ENCODE peak calls at places on chromosomes 4 and X, in five cellular contexts. H is neural crest cell, J is HFF-Myc, G is hepatocyte, W is heart left ventricle. E is an unnamed sample.

GRCh38 chr4:183396187-183396738 is 48.2 kb upstream of the CDKN2AIP start:
- DNase-seq in W (no peak), H (no peak), J (no peak), G (no peak), E (no peak)

GRCh38 chrX:46788902-46789301 is 30.0 kb upstream of the SLC9A7 start:
- DNase-seq in G (no peak), H (no peak), J (no peak), W (no peak), E (no peak)

GRCh38 chr4:122798101-122798500 is 28.5 kb upstream of the FGF2 start:
- DNase-seq in J (peak), H (no peak), W (peak), G (peak), E (no peak)

GRCh38 chr4:22389240-22389871 is 126.5 kb downstream of the ADGRA3 start:
- DNase-seq in G (peak), W (peak), H (peak), J (peak), E (no peak)

GRCh38 chr4:2070421-2071251 is 11.5 kb downstream of the NAT8L start:
- DNase-seq in H (no peak), W (no peak), J (no peak), G (no peak), E (no peak)

GRCh38 chr4:147578611-147579010 is 38.6 kb upstream of the TMEM184C start:
- DNase-seq in H (no peak), G (no peak), J (no peak), W (no peak), E (no peak)

GRCh38 chr4:67575232-67575888 is 16.8 kb downstream of the STAP1 start:
- DNase-seq in H (no peak), G (no peak), J (no peak), W (no peak), E (no peak)

GRCh38 chr4:36255575-36255974 is 11.3 kb upstream of the ARAP2 start:
- DNase-seq in J (no peak), H (no peak), W (no peak), G (no peak), E (no peak)

GRCh38 chr4:88584471-88584900 is 7.8 kb upstream of the HERC3 start:
- DNase-seq in W (no peak), G (no peak), H (no peak), J (no peak), E (no peak)

GRCh38 chr4:110631582-110632505 is 9.0 kb upstream of the PITX2 start:
- DNase-seq in W (peak), H (peak), J (peak), G (peak), E (no peak)

GRCh38 chrX:17656035-17656418 is 81.3 kb upstream of the SCML1 start:
- DNase-seq in G (peak), H (no peak), J (no peak), W (no peak), E (no peak)

GRCh38 chrX:15903186-15903681 is 48.6 kb upstream of the AP1S2 start:
- DNase-seq in G (no peak), W (no peak), H (no peak), J (no peak), E (peak)

GRCh38 chr4:141021397-141022194 is 111.7 kb downstream of the RNF150 start:
- DNase-seq in J (peak), W (no peak), G (no peak), H (no peak), E (no peak)

GRCh38 chr4:54032558-54033135 is 31.8 kb downstream of the CHIC2 start:
- DNase-seq in J (no peak), G (no peak), W (no peak), H (no peak), E (no peak)

GRCh38 chr4:174873931-174874330 is 44.2 kb upstream of the ADAM29 start:
- DNase-seq in W (no peak), H (no peak), G (no peak), J (no peak), E (no peak)

GRCh38 chrX:49840679-49841078 is 11.6 kb downstream of the PAGE4 start:
- DNase-seq in H (peak), W (peak), J (no peak), G (peak), E (no peak)

GRCh38 chrX:11619426-11619825 is 46.3 kb downstream of the ARHGAP6 start:
- DNase-seq in J (no peak), H (no peak), W (no peak), G (no peak), E (no peak)

GRCh38 chrX:9662148-9662547 is 103.5 kb downstream of the GPR143 start:
- DNase-seq in G (no peak), J (peak), H (no peak), W (no peak), E (no peak)

GRCh38 chr4:23922535-23923115 is 32.8 kb upstream of the PPARGC1A start:
- DNase-seq in W (no peak), J (no peak), H (no peak), G (no peak), E (no peak)

GRCh38 chrX:13662537-13662841 is 9.5 kb downstream of the TCEANC start:
- DNase-seq in H (no peak), J (no peak), W (no peak), G (peak), E (no peak)

GRCh38 chr4:180766903-180767302 is 1476.3 kb upstream of the TENM3 start:
- DNase-seq in H (no peak), W (no peak), G (no peak), J (no peak), E (no peak)

GRCh38 chrX:1178580-1179057 is 33.8 kb downstream of the CRLF2 start:
- DNase-seq in H (no peak), J (no peak), G (peak), W (no peak), E (no peak)

GRCh38 chr4:73053076-73053475 is 16.4 kb downstream of the COX18 start:
- DNase-seq in H (no peak), G (no peak), W (no peak), J (no peak), E (no peak)

GRCh38 chr4:57318694-57319093 is 208.5 kb upstream of the IGFBP7 start:
- DNase-seq in W (no peak), G (no peak), H (no peak), J (no peak), E (no peak)

GRCh38 chr4:161577604-161578301 is 586.0 kb downstream of the FSTL5 start:
- DNase-seq in H (no peak), W (no peak), J (peak), G (peak), E (no peak)

DNA sequence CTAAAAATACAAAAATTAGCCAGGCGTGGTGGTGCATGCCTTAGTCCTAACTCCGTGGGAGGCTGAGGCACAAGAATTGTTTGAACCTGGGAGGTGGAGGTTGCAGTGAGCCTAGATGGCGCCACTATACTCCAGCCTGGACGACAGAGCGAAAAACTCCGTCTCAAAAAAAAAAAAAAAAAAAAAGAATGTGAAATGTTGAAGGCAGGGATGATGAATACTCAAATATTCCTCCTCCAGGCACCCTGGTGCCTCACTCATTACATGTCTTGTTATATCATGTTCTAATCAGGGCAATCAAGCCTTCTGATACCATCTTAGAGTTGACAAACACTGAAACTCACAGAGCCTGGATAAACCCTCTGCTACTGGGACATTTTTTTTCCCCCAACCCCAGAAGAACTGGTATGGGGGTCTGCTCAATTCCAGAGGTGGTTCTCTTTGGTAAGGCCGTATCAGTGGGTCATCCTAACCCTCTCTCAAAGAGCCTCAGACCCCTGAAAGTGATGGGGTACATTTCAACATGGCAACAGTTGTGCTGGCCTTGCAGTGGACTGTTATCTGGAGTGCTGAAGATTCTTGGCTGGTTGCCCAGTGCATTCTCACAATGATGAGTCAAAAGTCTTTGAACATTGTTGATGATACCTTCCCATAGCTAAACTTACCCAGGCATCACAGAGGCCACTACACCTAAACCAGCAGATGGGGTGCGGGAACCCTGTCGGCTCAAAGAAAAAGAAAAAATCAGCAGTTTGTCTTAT is 2.4 kb upstream of the SH3KBP1 start:
- DNase-seq in G (peak), J (no peak), H (no peak), W (no peak), E (no peak)
- TF ChIP-seq CTCF in G (no peak), J (no peak), H (no peak), W (no peak), E (no peak)

GRCh38 chr4:40305329-40306193 is 29.6 kb upstream of the CHRNA9 start:
- DNase-seq in G (no peak), W (no peak), H (no peak), J (no peak), E (peak)
- TF ChIP-seq CTCF in G (no peak), W (no peak), H (no peak), J (no peak), E (no peak)

DNA sequence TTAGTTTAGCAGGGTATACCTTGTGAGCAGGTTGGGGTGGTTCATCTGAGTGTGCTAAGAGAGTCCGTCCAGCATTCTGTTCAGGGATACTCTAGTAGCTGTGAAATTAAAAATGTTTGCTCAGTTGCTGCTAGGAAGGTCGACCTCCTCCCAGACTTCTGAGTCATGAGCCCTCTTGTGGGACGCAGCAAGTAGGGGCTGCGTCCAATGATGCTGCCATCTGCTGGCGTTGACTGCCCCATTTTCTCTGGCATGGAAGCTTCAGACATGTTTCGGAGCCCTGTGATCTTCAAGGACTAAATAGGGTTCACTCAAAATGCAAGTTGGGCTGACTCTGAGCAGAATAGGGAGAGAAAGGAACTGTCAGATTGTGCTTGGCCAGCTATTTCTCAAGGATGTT is 201.0 kb upstream of the ARSJ start:
- DNase-seq in J (peak), H (peak), W (peak), G (peak), E (no peak)
- TF ChIP-seq CTCF in J (peak), H (peak), W (peak), G (peak), E (no peak)

GRCh38 chr4:186015212-186015817 is 53.6 kb upstream of the TLR3 start:
- DNase-seq in J (no peak), G (no peak), H (no peak), W (no peak), E (no peak)
- TF ChIP-seq CTCF in J (no peak), G (no peak), H (no peak), W (no peak), E (no peak)

E was measured in activated B cell treated with CpG ODN at 0.5 μM for 24 hours.